ENCODE peak calls at places on chromosomes 11 and 22, in four cellular contexts. T is pancreas, M is endothelial cell, J is body of pancreas. N is an unnamed sample.

GRCh38 chr11:99171330-99171729 is 150.6 kb downstream of the CNTN5 start:
- DNase-seq in T (no peak), M (no peak), J (no peak), N (no peak)

GRCh38 chr22:31650391-31650790 is 11.6 kb downstream of the PISD start:
- DNase-seq in T (no peak), M (no peak), J (no peak), N (no peak)

GRCh38 chr22:42688241-42688913 is 32.3 kb downstream of the A4GALT start:
- DNase-seq in T (no peak), M (peak), J (peak), N (peak)

GRCh38 chr11:44566559-44566949 is 1.1 kb downstream of the CD82 start:
- DNase-seq in T (no peak), M (no peak), J (no peak), N (no peak)

GRCh38 chr11:32586576-32587190 is 3.1 kb downstream of the EIF3M start:
- DNase-seq in T (no peak), M (no peak), J (no peak), N (no peak)

GRCh38 chr11:130906616-130907015 is 9.7 kb downstream of the SNX19 start:
- DNase-seq in T (no peak), M (no peak), J (no peak), N (no peak)

GRCh38 chr11:95459268-95460040 is 228.5 kb upstream of the SESN3 start:
- DNase-seq in T (no peak), M (no peak), J (peak), N (no peak)

GRCh38 chr11:12950681-12951080 is 58.4 kb upstream of the RASSF10 start:
- DNase-seq in T (no peak), M (no peak), J (no peak), N (no peak)

GRCh38 chr22:22519591-22519990 is 479 bp downstream of the ZNF280A start:
- DNase-seq in T (no peak), M (no peak), J (no peak), N (no peak)

GRCh38 chr11:20031155-20032001 is 128.9 kb downstream of the DBX1 start:
- DNase-seq in T (no peak), M (no peak), J (no peak), N (no peak)

GRCh38 chr22:19376247-19376646 is 55.3 kb downstream of the HIRA start:
- DNase-seq in T (no peak), M (no peak), J (no peak), N (no peak)

GRCh38 chr22:28019881-28020861 is 101.1 kb upstream of the PITPNB start:
- DNase-seq in T (no peak), M (peak), J (peak), N (peak)

GRCh38 chr22:17807571-17808410 is 33.5 kb upstream of the BID start:
- DNase-seq in T (peak), M (no peak), J (no peak), N (no peak)

GRCh38 chr22:30286331-30286730 is 3.0 kb downstream of the CASTOR1 start:
- DNase-seq in T (peak), M (no peak), J (no peak), N (no peak)

GRCh38 chr22:30289126-30289979 is at the start of gene CASTOR1:
- DNase-seq in T (peak), M (peak), J (peak), N (peak)

GRCh38 chr22:30288414-30289125 is 735 bp downstream of the CASTOR1 start:
- DNase-seq in T (peak), M (no peak), J (no peak), N (no peak)

GRCh38 chr22:30286813-30287625 is 2.3 kb downstream of the CASTOR1 start:
- DNase-seq in T (peak), M (peak), J (peak), N (peak)

GRCh38 chr22:30287626-30288413 is 1.5 kb downstream of the CASTOR1 start:
- DNase-seq in T (peak), M (peak), J (peak), N (peak)
- TF ChIP-seq CTCF in T (peak), M (peak), J (peak), N (peak)

GRCh38 chr11:125164422-125165110 is at the start of gene PKNOX2:
- DNase-seq in T (peak), M (peak), J (peak), N (peak)
- TF ChIP-seq CTCF in T (peak), M (peak), J (peak), N (peak)

DNA sequence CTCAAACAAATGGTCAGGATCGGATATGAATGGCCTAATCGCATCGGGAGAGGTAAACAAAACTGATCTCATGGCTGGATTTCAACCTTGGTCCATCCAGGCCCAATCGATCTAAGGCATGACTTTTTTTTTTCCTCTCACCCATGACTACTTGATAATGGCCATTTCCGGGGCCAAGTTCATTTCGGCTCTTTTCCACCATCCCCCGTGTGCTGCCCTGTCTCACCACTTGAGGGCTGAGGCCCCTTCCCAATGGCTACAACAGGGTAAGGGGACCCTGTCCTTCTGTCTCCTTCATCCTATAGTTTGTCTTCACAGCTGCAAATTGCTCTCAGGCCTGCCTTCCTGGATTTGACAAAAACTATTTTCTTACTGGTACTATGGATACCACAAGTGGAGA is 26.7 kb downstream of the GRAP2 start:
- DNase-seq in T (no peak), M (no peak), J (no peak), N (no peak)
- TF ChIP-seq CTCF in T (no peak), M (peak), J (no peak), N (no peak)

GRCh38 chr11:3971756-3972404 is 116.4 kb downstream of the STIM1 start:
- DNase-seq in T (no peak), M (no peak), J (no peak), N (no peak)
- TF ChIP-seq CTCF in T (no peak), M (no peak), J (no peak), N (no peak)

GRCh38 chr11:132396318-132396717 is 1025.9 kb downstream of the NTM start:
- DNase-seq in T (no peak), M (no peak), J (no peak), N (no peak)

GRCh38 chr11:132405728-132406127 is 1035.3 kb downstream of the NTM start:
- DNase-seq in T (no peak), M (no peak), J (no peak), N (no peak)

GRCh38 chr11:132402056-132402684 is 1031.8 kb downstream of the NTM start:
- DNase-seq in T (no peak), M (peak), J (peak), N (no peak)
- TF ChIP-seq CTCF in T (no peak), M (peak), J (peak), N (no peak)

DNA sequence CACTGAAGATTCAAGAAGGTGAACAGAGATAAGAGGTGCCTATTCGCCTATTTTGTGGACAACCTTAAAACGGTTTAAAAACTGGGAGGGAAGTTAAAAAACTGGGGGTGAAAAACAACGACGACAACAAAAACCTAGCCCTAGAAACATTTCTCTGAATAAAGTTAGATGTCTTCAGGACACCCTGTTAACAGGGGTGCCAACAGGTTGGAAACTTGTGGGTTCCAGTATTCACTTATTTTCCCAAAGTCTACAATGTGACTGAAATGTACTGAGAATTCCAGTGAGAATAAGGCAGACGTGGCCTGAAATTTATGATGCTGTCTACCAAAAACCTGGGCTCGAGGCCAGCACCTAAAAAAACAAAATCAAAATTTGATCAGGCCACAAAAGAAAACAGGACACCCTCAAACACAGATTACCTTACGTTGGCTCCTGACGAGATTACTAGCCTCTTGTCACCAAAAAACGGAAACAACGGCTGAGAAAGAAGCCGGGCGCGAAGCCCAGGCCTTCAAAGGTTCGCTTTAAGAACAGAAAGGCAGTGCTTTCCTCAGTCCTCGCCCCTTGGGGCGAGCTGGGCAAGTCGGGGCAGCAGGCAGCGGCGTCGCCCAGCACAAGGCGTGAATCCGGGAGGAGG is 916 bp downstream of the CCDC90B start:
- DNase-seq in T (no peak), M (no peak), J (no peak), N (no peak)
- TF ChIP-seq CTCF in T (no peak), M (no peak), J (no peak), N (no peak)